ENCODE peak calls at places on chromosome 21, in seven cellular contexts. One of them, this sample, is unnamed. For H3K4me1, the result is how much of the 10 kb centered on the place peaks cover.

GRCh38 chr21:28633803-28634572 is 358.7 kb downstream of the LTN1 start:
- DNase-seq in H1: no peak
- DNase-seq in IMR-90: peak
- DNase-seq in neuronal stem cell: no peak
- DNase-seq in trophoblast cell: no peak
- DNase-seq in mesendoderm: no peak
- DNase-seq in H9: no peak
- DNase-seq in this sample: peak

GRCh38 chr21:20647603-20648002 is 350.6 kb upstream of the NCAM2 start:
- DNase-seq in neuronal stem cell: no peak
- DNase-seq in trophoblast cell: no peak
- DNase-seq in IMR-90: no peak
- DNase-seq in mesendoderm: no peak
- DNase-seq in H9: no peak
- DNase-seq in H1: no peak
- DNase-seq in this sample: no peak

GRCh38 chr21:43262427-43262826 is 93.6 kb downstream of the CRYAA start:
- DNase-seq in IMR-90: peak
- DNase-seq in neuronal stem cell: no peak
- DNase-seq in H1: no peak
- DNase-seq in trophoblast cell: no peak
- DNase-seq in mesendoderm: no peak
- DNase-seq in H9: peak
- DNase-seq in this sample: no peak

GRCh38 chr21:21997390-21998333 is 999.5 kb downstream of the NCAM2 start:
- DNase-seq in mesendoderm: peak
- DNase-seq in IMR-90: no peak
- DNase-seq in trophoblast cell: peak
- DNase-seq in H9: no peak
- DNase-seq in H1: no peak
- DNase-seq in neuronal stem cell: no peak
- DNase-seq in this sample: no peak

GRCh38 chr21:16011719-16012118 is 281.9 kb downstream of the USP25 start:
- DNase-seq in H9: no peak
- DNase-seq in H1: no peak
- DNase-seq in neuronal stem cell: no peak
- DNase-seq in IMR-90: no peak
- DNase-seq in mesendoderm: no peak
- DNase-seq in trophoblast cell: no peak
- DNase-seq in this sample: no peak

GRCh38 chr21:43585514-43585913 is 73.8 kb downstream of the HSF2BP start:
- DNase-seq in mesendoderm: no peak
- DNase-seq in H9: no peak
- DNase-seq in IMR-90: no peak
- DNase-seq in neuronal stem cell: no peak
- DNase-seq in trophoblast cell: no peak
- DNase-seq in H1: no peak
- DNase-seq in this sample: no peak

GRCh38 chr21:16587671-16588379 is 858.0 kb downstream of the USP25 start:
- DNase-seq in neuronal stem cell: no peak
- DNase-seq in mesendoderm: no peak
- DNase-seq in trophoblast cell: no peak
- DNase-seq in H1: no peak
- DNase-seq in H9: no peak
- DNase-seq in IMR-90: peak
- DNase-seq in this sample: peak

GRCh38 chr21:21463456-21463855 is 465.2 kb downstream of the NCAM2 start:
- DNase-seq in neuronal stem cell: no peak
- DNase-seq in mesendoderm: no peak
- DNase-seq in H1: no peak
- DNase-seq in H9: no peak
- DNase-seq in IMR-90: no peak
- DNase-seq in trophoblast cell: no peak
- DNase-seq in this sample: no peak

GRCh38 chr21:35111531-35111930 is 62.4 kb upstream of the RUNX1 start:
- DNase-seq in neuronal stem cell: no peak
- DNase-seq in mesendoderm: no peak
- DNase-seq in H1: no peak
- DNase-seq in H9: no peak
- DNase-seq in trophoblast cell: no peak
- DNase-seq in IMR-90: no peak
- DNase-seq in this sample: no peak

GRCh38 chr21:25952306-25952705 is 217.5 kb downstream of the GABPA start:
- DNase-seq in trophoblast cell: no peak
- DNase-seq in IMR-90: no peak
- DNase-seq in H1: no peak
- DNase-seq in H9: no peak
- DNase-seq in mesendoderm: no peak
- DNase-seq in neuronal stem cell: no peak
- DNase-seq in this sample: no peak

GRCh38 chr21:23638131-23638530 is 1969.2 kb downstream of the MRPL39 start:
- DNase-seq in mesendoderm: no peak
- DNase-seq in neuronal stem cell: no peak
- DNase-seq in IMR-90: no peak
- DNase-seq in H1: no peak
- DNase-seq in H9: no peak
- DNase-seq in trophoblast cell: no peak
- DNase-seq in this sample: no peak

GRCh38 chr21:21750124-21750825 is 752.1 kb downstream of the NCAM2 start:
- DNase-seq in H1: no peak
- DNase-seq in IMR-90: no peak
- DNase-seq in H9: no peak
- DNase-seq in neuronal stem cell: no peak
- DNase-seq in mesendoderm: no peak
- DNase-seq in trophoblast cell: no peak
- DNase-seq in this sample: no peak

GRCh38 chr21:34881894-34882371 is 167.2 kb downstream of the RUNX1 start:
- DNase-seq in IMR-90: peak
- DNase-seq in trophoblast cell: peak
- DNase-seq in neuronal stem cell: no peak
- DNase-seq in H1: no peak
- DNase-seq in mesendoderm: no peak
- DNase-seq in H9: no peak
- DNase-seq in this sample: peak

GRCh38 chr21:19326581-19327319 is 923.2 kb upstream of the TMPRSS15 start:
- DNase-seq in trophoblast cell: no peak
- DNase-seq in IMR-90: no peak
- DNase-seq in mesendoderm: no peak
- DNase-seq in neuronal stem cell: no peak
- DNase-seq in H1: no peak
- DNase-seq in H9: no peak
- DNase-seq in this sample: no peak

GRCh38 chr21:26137379-26138060 is 33.0 kb downstream of the APP start:
- DNase-seq in neuronal stem cell: no peak
- DNase-seq in H9: no peak
- DNase-seq in mesendoderm: no peak
- DNase-seq in IMR-90: no peak
- DNase-seq in H1: no peak
- DNase-seq in trophoblast cell: no peak
- DNase-seq in this sample: peak

GRCh38 chr21:25496825-25497482 is 110.3 kb downstream of the MRPL39 start:
- DNase-seq in H1: no peak
- DNase-seq in H9: no peak
- DNase-seq in trophoblast cell: no peak
- DNase-seq in IMR-90: peak
- DNase-seq in mesendoderm: no peak
- DNase-seq in neuronal stem cell: no peak
- DNase-seq in this sample: no peak

GRCh38 chr21:17742181-17742580 is 77.0 kb downstream of the C21orf91 start:
- DNase-seq in H9: no peak
- DNase-seq in IMR-90: no peak
- DNase-seq in mesendoderm: no peak
- DNase-seq in trophoblast cell: peak
- DNase-seq in H1: no peak
- DNase-seq in neuronal stem cell: no peak
- DNase-seq in this sample: no peak

GRCh38 chr21:24076179-24076578 is 1531.1 kb downstream of the MRPL39 start:
- DNase-seq in trophoblast cell: no peak
- DNase-seq in mesendoderm: peak
- DNase-seq in H1: no peak
- DNase-seq in H9: no peak
- DNase-seq in neuronal stem cell: no peak
- DNase-seq in IMR-90: peak
- DNase-seq in this sample: no peak

GRCh38 chr21:43913928-43914327 is 48.9 kb downstream of the AGPAT3 start:
- DNase-seq in H9: no peak
- DNase-seq in neuronal stem cell: no peak
- DNase-seq in trophoblast cell: no peak
- DNase-seq in mesendoderm: no peak
- DNase-seq in IMR-90: peak
- DNase-seq in H1: no peak
- DNase-seq in this sample: peak

GRCh38 chr21:35159881-35160280 is 110.8 kb upstream of the RUNX1 start:
- DNase-seq in trophoblast cell: no peak
- DNase-seq in mesendoderm: no peak
- DNase-seq in H1: no peak
- DNase-seq in H9: no peak
- DNase-seq in IMR-90: peak
- DNase-seq in neuronal stem cell: no peak
- DNase-seq in this sample: peak

GRCh38 chr21:46560568-46561447 is 44.1 kb downstream of the S100B start:
- DNase-seq in IMR-90: no peak
- DNase-seq in H1: no peak
- DNase-seq in neuronal stem cell: no peak
- DNase-seq in mesendoderm: no peak
- DNase-seq in H9: no peak
- DNase-seq in trophoblast cell: no peak
- DNase-seq in this sample: no peak

DNA sequence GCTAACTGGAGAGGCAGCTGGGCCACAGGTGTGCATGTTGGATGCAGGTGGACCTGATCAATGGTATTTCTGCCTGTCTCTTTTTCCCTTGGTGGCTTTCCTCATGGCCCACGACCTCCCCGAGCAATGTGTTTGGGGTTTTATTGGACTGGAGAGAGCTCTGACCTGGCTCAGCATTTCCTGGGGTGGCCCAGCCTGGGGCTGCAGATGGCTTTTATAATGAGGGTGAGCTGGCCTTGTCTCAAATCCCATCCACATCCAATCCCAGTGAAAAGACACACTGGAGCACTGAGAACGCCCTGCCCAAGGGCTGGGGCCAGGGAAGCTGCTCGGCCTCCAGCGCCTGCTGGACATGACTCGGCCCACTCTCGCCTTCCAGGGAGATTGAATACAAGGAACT is 44.1 kb downstream of the SIM2 start:
- DNase-seq in trophoblast cell: no peak
- DNase-seq in IMR-90: no peak
- DNase-seq in H9: no peak
- DNase-seq in neuronal stem cell: no peak
- DNase-seq in mesendoderm: no peak
- DNase-seq in H1: no peak
- DNase-seq in this sample: no peak
- H2BK5ac ChIP-seq in trophoblast cell: no peak
- H2BK5ac ChIP-seq in IMR-90: no peak
- H2BK5ac ChIP-seq in H9: no peak
- H2BK5ac ChIP-seq in neuronal stem cell: no peak
- H2BK5ac ChIP-seq in mesendoderm: no peak
- H2BK5ac ChIP-seq in H1: no peak
- H2BK5ac ChIP-seq in this sample: no peak

GRCh38 chr21:33622253-33622652 is 19.3 kb downstream of the CRYZL1 start:
- DNase-seq in mesendoderm: peak
- DNase-seq in H1: no peak
- DNase-seq in IMR-90: no peak
- DNase-seq in H9: no peak
- DNase-seq in trophoblast cell: no peak
- DNase-seq in neuronal stem cell: no peak
- DNase-seq in this sample: no peak

GRCh38 chr21:33618407-33618806 is 23.1 kb downstream of the CRYZL1 start:
- DNase-seq in H9: no peak
- DNase-seq in neuronal stem cell: no peak
- DNase-seq in H1: no peak
- DNase-seq in trophoblast cell: no peak
- DNase-seq in IMR-90: no peak
- DNase-seq in mesendoderm: no peak
- DNase-seq in this sample: no peak
- H3K18ac ChIP-seq in H9: no peak
- H3K18ac ChIP-seq in neuronal stem cell: no peak
- H3K18ac ChIP-seq in H1: no peak
- H3K18ac ChIP-seq in trophoblast cell: no peak
- H3K18ac ChIP-seq in IMR-90: no peak
- H3K18ac ChIP-seq in mesendoderm: no peak
- H3K18ac ChIP-seq in this sample: no peak

GRCh38 chr21:41836166-41837015 is 42.8 kb downstream of the PRDM15 start:
- DNase-seq in H1: no peak
- DNase-seq in H9: no peak
- DNase-seq in neuronal stem cell: no peak
- DNase-seq in trophoblast cell: no peak
- DNase-seq in mesendoderm: no peak
- DNase-seq in IMR-90: no peak
- DNase-seq in this sample: no peak
- H3K4me1 ChIP-seq in H1: under half
- H3K4me1 ChIP-seq in H9: under half
- H3K4me1 ChIP-seq in neuronal stem cell: under half
- H3K4me1 ChIP-seq in trophoblast cell: under half
- H3K4me1 ChIP-seq in mesendoderm: under half
- H3K4me1 ChIP-seq in IMR-90: under half
- H3K4me1 ChIP-seq in this sample: under half

GRCh38 chr21:31912501-31912900 is 39.7 kb downstream of the HUNK start:
- DNase-seq in H9: no peak
- DNase-seq in mesendoderm: peak
- DNase-seq in IMR-90: no peak
- DNase-seq in neuronal stem cell: no peak
- DNase-seq in trophoblast cell: no peak
- DNase-seq in H1: no peak
- DNase-seq in this sample: peak

GRCh38 chr21:31915566-31915965 is 42.7 kb downstream of the HUNK start:
- DNase-seq in H1: no peak
- DNase-seq in neuronal stem cell: no peak
- DNase-seq in mesendoderm: no peak
- DNase-seq in IMR-90: no peak
- DNase-seq in H9: no peak
- DNase-seq in trophoblast cell: no peak
- DNase-seq in this sample: no peak

GRCh38 chr21:31917108-31917507 is 44.3 kb downstream of the HUNK start:
- DNase-seq in H9: no peak
- DNase-seq in H1: no peak
- DNase-seq in IMR-90: no peak
- DNase-seq in mesendoderm: no peak
- DNase-seq in neuronal stem cell: no peak
- DNase-seq in trophoblast cell: peak
- DNase-seq in this sample: no peak

GRCh38 chr21:31913191-31913608 is 40.4 kb downstream of the HUNK start:
- DNase-seq in H1: no peak
- DNase-seq in H9: no peak
- DNase-seq in IMR-90: no peak
- DNase-seq in trophoblast cell: no peak
- DNase-seq in mesendoderm: peak
- DNase-seq in neuronal stem cell: no peak
- DNase-seq in this sample: no peak

DNA sequence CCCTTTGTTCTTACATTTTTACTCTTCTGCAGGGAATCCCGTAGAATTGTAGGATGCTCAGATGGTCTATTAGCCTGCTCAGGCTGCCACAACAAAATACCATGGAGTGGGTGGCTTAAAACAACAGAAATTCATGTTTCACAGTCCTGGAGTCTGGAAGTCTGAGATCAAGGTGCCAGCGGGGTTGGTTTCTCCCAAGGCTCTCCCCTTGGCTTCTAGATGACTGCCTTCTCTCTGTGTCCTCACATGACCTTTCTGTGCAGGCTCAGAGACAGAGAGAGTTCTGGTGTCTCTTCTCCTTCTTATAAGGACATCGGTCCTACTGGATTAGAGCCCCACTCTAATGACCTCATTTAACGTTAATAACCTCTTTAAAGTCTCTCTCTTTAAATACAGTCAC is 41.7 kb downstream of the HUNK start:
- DNase-seq in IMR-90: no peak
- DNase-seq in mesendoderm: no peak
- DNase-seq in trophoblast cell: no peak
- DNase-seq in neuronal stem cell: no peak
- DNase-seq in H1: no peak
- DNase-seq in H9: no peak
- DNase-seq in this sample: no peak
- H2BK5ac ChIP-seq in IMR-90: no peak
- H2BK5ac ChIP-seq in mesendoderm: no peak
- H2BK5ac ChIP-seq in trophoblast cell: no peak
- H2BK5ac ChIP-seq in neuronal stem cell: no peak
- H2BK5ac ChIP-seq in H1: no peak
- H2BK5ac ChIP-seq in H9: no peak
- H2BK5ac ChIP-seq in this sample: no peak

This sample was measured in mesenchymal stem cell.